ENCODE peak calls at places on chromosomes 5 and 9, in four cellular contexts. M is AG08396, K is aorta, C is D341Med. Q is an unnamed sample.

GRCh38 chr5:80369521-80369920 is 38.3 kb upstream of the ZFYVE16 start:
- DNase-seq in M (no peak), K (no peak), C (peak; percentile 76), Q (no peak)

GRCh38 chr9:20835364-20836286 is 151.6 kb downstream of the FOCAD start:
- DNase-seq in M (no peak), K (no peak), C (no peak), Q (no peak)

GRCh38 chr5:83562817-83563557 is 91.4 kb downstream of the VCAN start:
- DNase-seq in M (no peak), K (no peak), C (no peak), Q (no peak)

GRCh38 chr5:132561601-132562000 is 4.8 kb downstream of the RAD50 start:
- DNase-seq in M (no peak), K (no peak), C (no peak), Q (no peak)

GRCh38 chr9:113993838-113994540 is 84.1 kb downstream of the AMBP start:
- DNase-seq in M (peak; percentile 84), K (peak; percentile 95), C (no peak), Q (no peak)

GRCh38 chr9:21983509-21983908 is 10.7 kb downstream of the CDKN2A start:
- DNase-seq in M (no peak), K (no peak), C (no peak), Q (no peak)

GRCh38 chr5:141547488-141547887 is 58.6 kb downstream of the PCDHGC5 start:
- DNase-seq in M (no peak), K (no peak), C (no peak), Q (no peak)

GRCh38 chr9:128118971-128119665 is 8.4 kb downstream of the PTGES2 start:
- DNase-seq in M (no peak), K (peak; percentile 56), C (no peak), Q (no peak)

GRCh38 chr5:53262348-53262970 is 152.9 kb upstream of the MOCS2 start:
- DNase-seq in M (peak; percentile 39), K (no peak), C (no peak), Q (no peak)

GRCh38 chr5:3265131-3265885 is 330.3 kb upstream of the IRX1 start:
- DNase-seq in M (no peak), K (no peak), C (no peak), Q (no peak)

GRCh38 chr5:78522476-78523105 is 126.0 kb downstream of the LHFPL2 start:
- DNase-seq in M (no peak), K (no peak), C (no peak), Q (no peak)

GRCh38 chr5:71830626-71831539 is 111.8 kb downstream of the CARTPT start:
- DNase-seq in M (peak; percentile 82), K (peak; percentile 95), C (peak; percentile 70), Q (no peak)

GRCh38 chr5:18985397-18985796 is 1002.6 kb downstream of the CDH18 start:
- DNase-seq in M (no peak), K (no peak), C (no peak), Q (no peak)

GRCh38 chr9:93116049-93116961 is 17.7 kb downstream of the NINJ1 start:
- DNase-seq in M (peak; percentile 70), K (peak; percentile 83), C (no peak), Q (peak; percentile 56)

GRCh38 chr9:127194881-127195713 is 69.5 kb upstream of the GARNL3 start:
- DNase-seq in M (no peak), K (peak; percentile 50), C (no peak), Q (no peak)

GRCh38 chr9:14366071-14366470 is 52.1 kb upstream of the NFIB start:
- DNase-seq in M (peak; percentile 81), K (no peak), C (no peak), Q (no peak)

GRCh38 chr5:55073211-55073610 is 29.2 kb upstream of the GZMA start:
- DNase-seq in M (no peak), K (no peak), C (no peak), Q (no peak)

GRCh38 chr5:149337746-149338145 is 7.6 kb upstream of the GRPEL2 start:
- DNase-seq in M (no peak), K (no peak), C (no peak), Q (no peak)

GRCh38 chr5:14726066-14726838 is 61.7 kb downstream of the OTULIN start:
- DNase-seq in M (peak; percentile 46), K (no peak), C (no peak), Q (peak; percentile 92)

GRCh38 chr5:172758077-172758835 is 12.7 kb downstream of the DUSP1 start:
- DNase-seq in M (peak; percentile 56), K (no peak), C (no peak), Q (peak; percentile 86)